ENCODE peak calls at places on chromosomes 11 and 22, in six cellular contexts. N is GM12878, Q is K562, T is HCT116, R is SK-N-SH, U is H1. W is an unnamed sample. For H4K20me1, the result is how much of the 10 kb centered on the place peaks cover.

GRCh38 chr11:112279901-112280267 is 19.2 kb upstream of the PLET1 start:
- DNase-seq in T (no peak), R (peak), Q (peak), N (peak), U (no peak), W (peak)

GRCh38 chr11:9527481-9528140 is 45.9 kb upstream of the WEE1 start:
- DNase-seq in U (no peak), R (no peak), N (no peak), Q (no peak), T (peak), W (peak)

GRCh38 chr22:20799449-20799848 is 25.5 kb downstream of the SERPIND1 start:
- DNase-seq in N (no peak), U (no peak), R (no peak), T (no peak), Q (no peak), W (no peak)

GRCh38 chr11:132941024-132941646 is 591.2 kb downstream of the OPCML start:
- DNase-seq in T (no peak), R (peak), N (no peak), Q (peak), U (no peak), W (peak)

GRCh38 chr11:16184588-16184987 is 171.8 kb downstream of the SOX6 start:
- DNase-seq in Q (peak), U (no peak), T (no peak), R (no peak), N (no peak), W (peak)

GRCh38 chr11:80815752-80816453 is 1375.1 kb upstream of the TENM4 start:
- DNase-seq in T (no peak), Q (no peak), U (no peak), N (peak), R (no peak), W (no peak)

GRCh38 chr22:41243361-41243760 is 2.6 kb upstream of the CHADL start:
- DNase-seq in Q (no peak), T (no peak), U (no peak), N (no peak), R (no peak), W (no peak)

GRCh38 chr11:2521681-2522630 is 77.1 kb downstream of the KCNQ1 start:
- DNase-seq in U (no peak), T (no peak), N (no peak), Q (no peak), R (peak), W (no peak)

GRCh38 chr22:27537481-27537891 is 264.1 kb downstream of the MN1 start:
- DNase-seq in R (no peak), N (no peak), U (no peak), T (no peak), Q (no peak), W (no peak)

GRCh38 chr11:69207165-69207889 is 51.6 kb downstream of the SMIM38 start:
- DNase-seq in N (no peak), Q (no peak), T (no peak), R (no peak), U (no peak), W (no peak)

GRCh38 chr11:46050065-46050464 is 71.2 kb downstream of the PHF21A start:
- DNase-seq in Q (no peak), U (peak), T (peak), R (no peak), N (no peak), W (peak)

GRCh38 chr11:101321222-101321621 is 191.6 kb upstream of the PGR start:
- DNase-seq in U (no peak), R (no peak), N (no peak), Q (no peak), T (no peak), W (no peak)

GRCh38 chr11:61827573-61828378 is at the start of gene FADS2:
- DNase-seq in Q (no peak), T (no peak), N (peak), R (peak), U (peak), W (peak)

GRCh38 chr11:16572946-16573345 is 165.5 kb upstream of the C11orf58 start:
- DNase-seq in T (no peak), N (no peak), Q (no peak), U (no peak), R (no peak), W (peak)

GRCh38 chr11:132126973-132127900 is 756.8 kb downstream of the NTM start:
- DNase-seq in T (no peak), N (no peak), Q (no peak), U (no peak), R (peak), W (peak)

GRCh38 chr11:8531312-8531711 is 62.7 kb downstream of the STK33 start:
- DNase-seq in T (no peak), N (no peak), R (peak), Q (no peak), U (no peak), W (no peak)

GRCh38 chr22:31106001-31106571 is 1.3 kb downstream of the SELENOM start:
- DNase-seq in T (no peak), U (no peak), R (no peak), Q (no peak), N (no peak), W (no peak)

GRCh38 chr11:79067355-79067685 is 373.5 kb downstream of the TENM4 start:
- DNase-seq in Q (no peak), R (no peak), N (no peak), T (no peak), U (no peak), W (no peak)

GRCh38 chr22:40325315-40325714 is 21.0 kb upstream of the ADSL start:
- DNase-seq in T (no peak), N (no peak), U (no peak), Q (no peak), R (no peak), W (no peak)

GRCh38 chr22:36465232-36466021 is 16.0 kb downstream of the TXN2 start:
- DNase-seq in Q (no peak), T (peak), R (no peak), U (no peak), N (no peak), W (peak)

GRCh38 chr11:129143335-129143734 is 48.8 kb downstream of the ARHGAP32 start:
- DNase-seq in U (peak), N (no peak), Q (no peak), R (no peak), T (peak), W (peak)

GRCh38 chr11:59615132-59615636 is 390 bp downstream of the OSBP start:
- DNase-seq in T (peak), U (peak), N (no peak), R (no peak), Q (peak), W (no peak)

GRCh38 chr11:18243783-18244362 is 4.6 kb downstream of the SAA2 start:
- DNase-seq in T (peak), U (peak), R (peak), Q (peak), N (peak), W (peak)

DNA sequence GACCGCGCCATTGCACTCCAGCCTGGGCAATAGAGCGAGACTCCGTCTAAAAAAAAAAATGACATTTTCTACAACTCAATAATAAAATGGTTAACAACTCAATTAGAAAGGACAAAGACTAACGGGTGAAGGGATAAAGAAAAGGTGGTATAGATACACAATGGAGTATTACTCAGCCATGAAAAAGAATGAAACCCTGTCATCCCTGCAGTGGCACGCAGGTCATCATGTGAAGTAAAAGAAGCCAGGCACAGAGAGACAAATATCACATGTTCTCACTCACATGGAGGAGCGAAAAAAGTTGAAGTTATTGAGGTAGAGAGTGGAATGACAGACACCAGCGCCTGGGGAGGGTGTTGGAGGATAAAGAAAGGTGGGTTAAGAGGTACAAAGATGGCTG is 39.0 kb downstream of the WNT7B start:
- DNase-seq in R (no peak), U (no peak), T (no peak), Q (no peak), N (no peak), W (no peak)
- H4K20me1 ChIP-seq in R (under half), U (under half), T (under half), Q (under half), N (under half), W (under half)

GRCh38 chr11:67501854-67502253 is 3.3 kb downstream of the PITPNM1 start:
- DNase-seq in R (no peak), N (no peak), U (no peak), T (no peak), Q (no peak), W (no peak)

GRCh38 chr11:67502328-67502979 is 2.7 kb downstream of the PITPNM1 start:
- DNase-seq in Q (no peak), N (no peak), T (no peak), U (no peak), R (no peak), W (no peak)

GRCh38 chr11:67499808-67500793 is 5.1 kb downstream of the PITPNM1 start:
- DNase-seq in R (no peak), N (no peak), Q (no peak), U (no peak), T (no peak), W (no peak)

GRCh38 chr11:67503119-67504022 is 1.8 kb downstream of the PITPNM1 start:
- DNase-seq in T (no peak), Q (no peak), R (peak), U (no peak), N (no peak), W (no peak)

DNA sequence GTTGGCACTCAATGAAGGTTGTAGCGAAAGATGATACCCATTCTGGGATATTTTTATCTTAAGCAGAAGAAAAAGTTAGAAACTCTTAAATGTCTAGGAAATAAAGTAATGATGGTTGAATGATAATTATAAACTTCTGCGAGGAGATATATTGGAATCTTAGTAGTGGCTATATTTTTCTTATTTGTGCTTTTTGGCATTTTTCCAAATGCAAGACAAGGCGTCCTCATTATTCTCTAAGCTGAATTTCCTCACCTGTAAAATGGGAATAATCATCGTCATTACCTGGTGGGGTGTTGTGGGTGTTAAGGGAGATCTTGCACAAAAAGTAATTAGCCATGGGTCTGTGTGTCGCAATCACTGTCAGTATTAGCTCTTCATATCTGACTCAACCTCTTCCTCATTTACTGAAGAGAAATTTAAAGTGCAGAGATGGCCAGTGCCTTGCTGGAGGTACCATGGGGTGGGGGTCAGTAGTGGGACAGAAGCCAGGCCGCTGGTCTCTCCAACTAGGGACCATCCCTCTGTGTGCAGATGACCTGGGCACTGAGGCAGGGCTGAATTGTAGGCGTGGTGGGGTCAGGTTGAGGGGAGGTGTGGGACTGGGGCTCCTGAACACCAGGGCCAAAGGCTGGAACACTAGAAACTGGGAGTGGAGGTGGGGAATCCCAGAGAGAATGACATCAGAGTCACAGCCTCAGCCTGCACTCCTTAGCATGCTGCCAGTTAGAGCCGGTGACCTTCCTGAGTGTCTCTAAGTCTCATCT is 4.2 kb downstream of the PITPNM1 start:
- DNase-seq in T (no peak), R (no peak), N (no peak), Q (no peak), U (no peak), W (no peak)
- TF ChIP-seq RAD21 in T (no peak), R (no peak), N (no peak), Q (no peak), U (no peak), W (no peak)

DNA sequence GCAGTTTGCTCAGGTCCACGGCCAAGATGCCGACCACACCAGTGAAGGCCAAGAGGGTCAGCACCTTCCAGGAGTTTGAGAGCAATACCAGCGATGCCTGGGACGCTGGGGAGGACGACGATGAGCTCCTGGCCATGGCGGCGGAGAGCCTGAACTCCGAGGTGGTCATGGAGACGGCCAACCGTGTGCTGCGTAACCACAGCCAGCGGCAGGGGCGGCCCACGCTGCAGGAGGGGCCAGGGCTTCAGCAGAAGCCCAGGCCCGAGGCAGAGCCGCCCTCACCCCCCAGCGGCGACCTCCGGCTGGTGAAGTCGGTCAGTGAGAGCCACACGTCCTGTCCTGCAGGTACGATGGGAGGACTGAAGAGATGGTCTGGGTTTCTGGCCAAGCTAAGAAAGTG is 31.0 kb downstream of the TBC1D22A start:
- DNase-seq in T (no peak), N (no peak), R (no peak), U (no peak), Q (no peak), W (no peak)
- H4K20me1 ChIP-seq in T (under half), N (under half), R (under half), U (under half), Q (under half), W (under half)

GRCh38 chr22:38706101-38706884 is 549 bp downstream of the GTPBP1 start:
- DNase-seq in T (no peak), R (peak), Q (no peak), U (no peak), N (no peak), W (peak)
- TF ChIP-seq RAD21 in T (no peak), R (no peak), Q (no peak), U (no peak), N (no peak), W (no peak)

DNA sequence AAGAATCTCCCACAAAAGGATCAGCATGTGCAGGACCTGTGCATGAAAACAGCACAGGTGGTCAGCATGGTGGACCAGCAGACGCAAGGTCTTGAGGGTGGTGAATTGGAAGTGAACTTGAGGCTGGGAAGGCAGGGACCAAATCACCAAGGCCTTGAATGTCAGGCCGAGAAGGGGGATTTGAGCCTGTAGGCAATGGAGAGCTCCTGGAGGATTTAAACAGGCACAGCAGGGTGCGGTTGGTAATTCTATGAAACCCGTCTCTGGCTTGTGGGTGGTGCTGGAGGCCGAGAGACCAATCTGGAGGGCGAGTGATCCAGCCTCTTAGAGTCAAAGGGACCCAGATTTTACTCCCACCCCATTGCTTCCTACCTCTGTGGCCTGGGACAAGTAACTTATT is 2.4 kb downstream of the TSKU start:
- DNase-seq in T (no peak), R (no peak), U (no peak), Q (no peak), N (no peak), W (no peak)
- H4K20me1 ChIP-seq in T (under half), R (half or more), U (under half), Q (under half), N (under half), W (half or more)